ENCODE peak calls at places on chromosomes 3 and 15, in eight cellular contexts. U is choroid plexus epithelial cell, D is lower leg skin, M is GM12865, V is OCI-LY7, E is cardiac muscle cell, S is psoas muscle, Y is Panc1. B is an unnamed sample.

GRCh38 chr3:97937205-97937604 is 35.0 kb downstream of the RIOX2 start:
- DNase-seq in U (no peak), D (no peak), M (no peak), V (no peak), E (no peak), S (no peak), Y (no peak), B (no peak)

GRCh38 chr3:168049366-168049974 is 46.3 kb downstream of the GOLIM4 start:
- DNase-seq in U (peak; percentile 72), D (no peak), M (no peak), V (no peak), E (no peak), S (no peak), Y (no peak), B (no peak)

GRCh38 chr3:47425959-47426358 is 45.1 kb downstream of the PTPN23 start:
- DNase-seq in U (no peak), D (no peak), M (no peak), V (no peak), E (no peak), S (no peak), Y (no peak), B (no peak)

GRCh38 chr3:53974314-53974713 is 82.7 kb upstream of the SELENOK start:
- DNase-seq in U (peak; percentile 4), D (no peak), M (no peak), V (no peak), E (no peak), S (no peak), Y (no peak), B (no peak)

GRCh38 chr3:40096561-40097506 is 212.7 kb upstream of the EIF1B start:
- DNase-seq in U (no peak), D (no peak), M (no peak), V (no peak), E (no peak), S (no peak), Y (no peak), B (no peak)

GRCh38 chr15:92121047-92121446 is 267.5 kb downstream of the SLCO3A1 start:
- DNase-seq in U (no peak), D (no peak), M (no peak), V (no peak), E (no peak), S (no peak), Y (no peak), B (no peak)

GRCh38 chr15:96324900-96325299 is 5.6 kb upstream of the NR2F2 start:
- DNase-seq in U (peak; percentile 22), D (no peak), M (no peak), V (no peak), E (no peak), S (no peak), Y (no peak), B (no peak)

GRCh38 chr3:5122741-5123706 is 932 bp downstream of the ARL8B start:
- DNase-seq in U (peak; percentile 86), D (peak; percentile 87), M (peak; percentile 57), V (peak; percentile 36), E (peak; percentile 66), S (peak; percentile 28), Y (no peak), B (peak; percentile 22)

GRCh38 chr15:73873889-73874511 is 636 bp downstream of the TBC1D21 start:
- DNase-seq in U (peak; percentile 83), D (no peak), M (peak; percentile 63), V (peak; percentile 64), E (peak; percentile 63), S (no peak), Y (peak; percentile 46), B (peak; percentile 29)

GRCh38 chr3:4994144-4994730 is 15.0 kb downstream of the BHLHE40 start:
- DNase-seq in U (peak; percentile 52), D (no peak), M (no peak), V (no peak), E (no peak), S (no peak), Y (no peak), B (no peak)

GRCh38 chr3:102400766-102401165 is 34.0 kb upstream of the ZPLD1 start:
- DNase-seq in U (peak; percentile 75), D (no peak), M (no peak), V (no peak), E (no peak), S (no peak), Y (peak; percentile 18), B (no peak)

GRCh38 chr3:194971009-194971408 is 285.3 kb downstream of the FAM43A start:
- DNase-seq in U (no peak), D (peak; percentile 15), M (no peak), V (no peak), E (no peak), S (no peak), Y (no peak), B (no peak)

GRCh38 chr3:9088431-9089353 is 125.4 kb upstream of the RAD18 start:
- DNase-seq in U (peak; percentile 4), D (peak; percentile 62), M (no peak), V (no peak), E (no peak), S (no peak), Y (no peak), B (no peak)

GRCh38 chr3:57142335-57142734 is 22.8 kb downstream of the IL17RD start:
- DNase-seq in U (no peak), D (peak; percentile 77), M (no peak), V (no peak), E (peak; percentile 42), S (no peak), Y (no peak), B (no peak)

GRCh38 chr3:31157893-31158620 is 263.6 kb upstream of the GADL1 start:
- DNase-seq in U (peak; percentile 35), D (no peak), M (no peak), V (no peak), E (peak; percentile 61), S (no peak), Y (no peak), B (no peak)

GRCh38 chr3:149717391-149718056 is 34.8 kb downstream of the COMMD2 start:
- DNase-seq in U (peak; percentile 92), D (no peak), M (peak; percentile 76), V (peak; percentile 39), E (peak; percentile 71), S (no peak), Y (peak; percentile 74), B (peak; percentile 48)

GRCh38 chr3:194315965-194316361 is 35.2 kb downstream of the CPN2 start:
- DNase-seq in U (peak; percentile 61), D (no peak), M (no peak), V (no peak), E (no peak), S (no peak), Y (no peak), B (no peak)

GRCh38 chr3:127624074-127624473 is 4.9 kb upstream of the PODXL2 start:
- DNase-seq in U (no peak), D (no peak), M (no peak), V (no peak), E (no peak), S (no peak), Y (no peak), B (no peak)

GRCh38 chr15:81418427-81418826 is 44.4 kb upstream of the TMC3 start:
- DNase-seq in U (no peak), D (no peak), M (no peak), V (no peak), E (no peak), S (no peak), Y (no peak), B (no peak)

GRCh38 chr15:78033864-78034263 is 43.6 kb downstream of the TBC1D2B start:
- DNase-seq in U (peak; percentile 70), D (peak; percentile 76), M (peak; percentile 63), V (no peak), E (no peak), S (no peak), Y (no peak), B (no peak)

GRCh38 chr15:98666841-98667240 is 18.5 kb downstream of the IGF1R start:
- DNase-seq in U (peak; percentile 37), D (no peak), M (no peak), V (no peak), E (no peak), S (no peak), Y (no peak), B (no peak)

DNA sequence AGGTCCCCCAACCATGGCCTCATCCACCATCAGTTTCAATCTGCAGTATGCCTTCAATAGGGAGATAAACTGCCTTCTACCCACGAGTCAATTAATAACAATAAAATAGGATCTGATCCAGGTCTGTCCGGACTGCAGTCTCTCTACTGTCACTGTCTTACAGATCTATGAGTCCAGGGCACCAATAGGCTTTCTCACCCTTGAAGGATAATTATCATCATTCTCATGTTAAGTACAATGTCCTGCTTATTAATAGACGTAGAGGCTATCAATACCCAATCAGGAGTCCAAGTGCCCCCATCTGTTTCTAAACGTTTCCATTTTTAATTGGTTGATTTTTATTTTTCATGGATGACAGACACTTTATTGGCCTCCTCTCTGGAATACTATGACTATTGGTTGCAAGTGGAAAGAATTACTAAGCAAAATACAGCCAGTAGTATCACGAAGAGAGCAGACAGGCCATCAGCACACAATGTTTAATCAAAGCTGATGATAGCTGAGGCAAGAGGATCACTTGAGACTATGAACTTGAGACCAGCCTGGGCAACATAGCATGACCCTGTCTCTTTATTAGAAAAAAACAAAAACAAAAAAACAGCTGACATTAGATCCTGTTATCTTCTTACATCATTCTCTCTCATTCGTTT is 480.7 kb downstream of the MAGI1 start:
- DNase-seq in U (no peak), D (no peak), M (no peak), V (no peak), E (no peak), S (no peak), Y (no peak), B (no peak)
- TF ChIP-seq CTCF in U (no peak), D (no peak), M (no peak), V (no peak), E (no peak), S (no peak), Y (no peak), B (no peak)

GRCh38 chr3:181103605-181104004 is 114.1 kb upstream of the DNAJC19 start:
- DNase-seq in U (peak; percentile 4), D (no peak), M (peak; percentile 41), V (peak; percentile 67), E (peak; percentile 16), S (no peak), Y (no peak), B (peak; percentile 16)
- TF ChIP-seq CTCF in U (peak; percentile 25), D (no peak), M (peak; percentile 31), V (peak; percentile 78), E (no peak), S (no peak), Y (peak; percentile 51), B (peak; percentile 64)

GRCh38 chr3:181948286-181948685 is 236.6 kb downstream of the SOX2 start:
- DNase-seq in U (no peak), D (no peak), M (no peak), V (peak; percentile 33), E (no peak), S (no peak), Y (no peak), B (no peak)
- TF ChIP-seq CTCF in U (no peak), D (no peak), M (no peak), V (peak; percentile 80), E (no peak), S (no peak), Y (peak; percentile 66), B (peak; percentile 47)

GRCh38 chr15:56918046-56918906 is at the start of gene TCF12:
- DNase-seq in U (peak; percentile 98), D (peak; percentile 98), M (peak; percentile 99), V (peak; percentile 95), E (peak; percentile 97), S (peak; percentile 96), Y (peak; percentile 64), B (peak; percentile 95)
- TF ChIP-seq CTCF in U (peak; percentile 65), D (no peak), M (peak; percentile 55), V (peak; percentile 58), E (peak; percentile 44), S (peak; percentile 37), Y (peak; percentile 63), B (peak; percentile 63)

GRCh38 chr15:59247364-59247763 is 40.7 kb downstream of the LDHAL6B start:
- DNase-seq in U (peak; percentile 88), D (no peak), M (peak; percentile 87), V (peak; percentile 88), E (peak; percentile 89), S (no peak), Y (peak; percentile 56), B (peak; percentile 51)
- TF ChIP-seq CTCF in U (peak; percentile 80), D (no peak), M (peak; percentile 57), V (peak; percentile 93), E (peak; percentile 69), S (peak; percentile 61), Y (peak; percentile 78), B (peak; percentile 75)

B was measured in neural crest cell.